ENCODE peak calls at places on chromosomes 2 and 18, in ten cellular contexts. T is breast epithelium, W is Peyer's patch, M is heart left ventricle, F is adrenal gland, S is HCT116, A is GM12891, I is IMR-90, Q is GM12892, Y is uterus. L is an unnamed sample.

GRCh38 chr2:142190805-142191204 is 60.0 kb upstream of the LRP1B start:
- DNase-seq in T (no peak), W (no peak), M (no peak), F (no peak), S (no peak), A (no peak), I (peak), Q (no peak), Y (no peak), L (no peak)

GRCh38 chr2:198692907-198693510 is 764.7 kb downstream of the SATB2 start:
- DNase-seq in T (no peak), W (no peak), M (no peak), F (no peak), S (no peak), A (no peak), I (no peak), Q (no peak), Y (no peak), L (no peak)

GRCh38 chr2:5657216-5657615 is 35.0 kb upstream of the SOX11 start:
- DNase-seq in T (no peak), W (no peak), M (no peak), F (no peak), S (no peak), A (no peak), I (no peak), Q (no peak), Y (no peak), L (no peak)

GRCh38 chr2:229725716-229726346 is 11.5 kb upstream of the DNER start:
- DNase-seq in T (no peak), W (no peak), M (no peak), F (peak), S (peak), A (no peak), I (peak), Q (no peak), Y (no peak), L (peak)

GRCh38 chr2:148122788-148123187 is 101.9 kb downstream of the MBD5 start:
- DNase-seq in T (no peak), W (no peak), M (no peak), F (no peak), S (no peak), A (no peak), I (peak), Q (no peak), Y (no peak), L (no peak)

GRCh38 chr18:13545514-13545913 is 180.8 kb downstream of the FAM210A start:
- DNase-seq in T (no peak), W (no peak), M (no peak), F (no peak), S (no peak), A (no peak), I (no peak), Q (no peak), Y (no peak), L (no peak)

GRCh38 chr2:236049981-236050380 is 118.2 kb downstream of the GBX2 start:
- DNase-seq in T (no peak), W (peak), M (no peak), F (no peak), S (no peak), A (no peak), I (no peak), Q (no peak), Y (no peak), L (no peak)

GRCh38 chr2:217714268-217714643 is 288.5 kb downstream of the TNS1 start:
- DNase-seq in T (peak), W (peak), M (peak), F (peak), S (no peak), A (no peak), I (peak), Q (no peak), Y (peak), L (peak)

GRCh38 chr2:204871246-204871953 is 326.1 kb downstream of the PARD3B start:
- DNase-seq in T (no peak), W (no peak), M (no peak), F (no peak), S (no peak), A (no peak), I (peak), Q (no peak), Y (no peak), L (no peak)

GRCh38 chr18:22348521-22349316 is 69.0 kb downstream of the CTAGE1 start:
- DNase-seq in T (peak), W (peak), M (peak), F (peak), S (no peak), A (no peak), I (peak), Q (no peak), Y (peak), L (no peak)

GRCh38 chr2:216507220-216508143 is 8.8 kb downstream of the RPL37A start:
- DNase-seq in T (no peak), W (no peak), M (no peak), F (no peak), S (no peak), A (no peak), I (no peak), Q (no peak), Y (no peak), L (no peak)
- TF ChIP-seq POLR2A in T (no peak), W (no peak), M (no peak), F (no peak), S (peak), A (peak), I (no peak), Q (no peak), Y (no peak), L (no peak)

GRCh38 chr2:172426635-172427255 is 641 bp upstream of the ITGA6 start:
- DNase-seq in T (no peak), W (no peak), M (no peak), F (no peak), S (no peak), A (no peak), I (no peak), Q (no peak), Y (no peak), L (no peak)

GRCh38 chr2:172427256-172427989 is at the start of gene ITGA6:
- DNase-seq in T (peak), W (peak), M (peak), F (peak), S (peak), A (peak), I (peak), Q (peak), Y (peak), L (peak)

GRCh38 chr2:172429351-172429968 is 2.1 kb downstream of the ITGA6 start:
- DNase-seq in T (peak), W (no peak), M (no peak), F (no peak), S (no peak), A (no peak), I (peak), Q (no peak), Y (no peak), L (no peak)

GRCh38 chr2:172428841-172429173 is 1.4 kb downstream of the ITGA6 start:
- DNase-seq in T (no peak), W (no peak), M (no peak), F (no peak), S (no peak), A (no peak), I (no peak), Q (no peak), Y (no peak), L (no peak)

DNA sequence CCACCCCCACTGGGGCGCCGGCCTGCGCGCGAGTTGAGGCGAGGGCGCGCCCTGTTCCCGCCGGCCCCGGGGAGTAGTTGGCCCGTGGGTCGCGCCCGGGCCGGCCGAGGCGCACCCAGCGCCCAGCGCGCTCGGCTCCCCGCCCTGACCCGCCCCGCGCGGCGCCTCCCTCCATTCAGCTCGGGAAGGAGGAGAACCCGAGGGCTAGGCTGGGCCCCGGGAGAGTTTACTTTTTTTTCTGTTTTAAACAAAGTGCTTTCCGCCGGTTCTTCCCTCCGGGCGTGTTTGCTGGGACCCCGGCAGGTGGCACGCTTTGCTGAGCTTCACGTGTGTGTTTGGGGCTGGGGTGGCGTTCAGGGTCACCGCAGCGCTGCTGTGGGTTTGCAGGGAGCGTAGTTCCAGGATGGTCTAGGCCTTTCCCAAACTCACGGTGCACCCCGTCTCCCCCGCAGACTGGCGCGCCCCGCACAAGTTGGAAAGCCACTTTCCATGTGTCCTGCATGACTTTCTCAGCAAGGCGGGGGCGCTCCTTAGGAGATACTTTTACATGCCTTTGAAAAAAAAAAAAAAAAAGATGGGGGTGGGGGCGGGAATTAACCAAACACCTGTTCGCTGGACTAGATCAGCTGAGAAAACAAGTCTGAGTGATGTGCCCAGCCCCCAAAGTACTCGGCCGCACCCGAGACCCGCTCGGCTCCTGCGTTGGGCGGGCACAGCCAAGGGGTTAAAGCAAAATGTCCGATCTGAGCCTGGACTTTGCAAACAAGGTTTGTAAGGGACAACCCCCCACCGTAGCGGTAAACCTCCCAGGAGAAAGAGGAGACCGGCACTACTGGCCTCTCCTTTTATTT is 829 bp downstream of the ITGA6 start:
- DNase-seq in T (no peak), W (peak), M (peak), F (peak), S (no peak), A (peak), I (no peak), Q (no peak), Y (peak), L (no peak)
- TF ChIP-seq POLR2A in T (no peak), W (no peak), M (no peak), F (no peak), S (no peak), A (no peak), I (no peak), Q (no peak), Y (no peak), L (no peak)

GRCh38 chr18:23403310-23403709 is 49.8 kb upstream of the RIOK3 start:
- DNase-seq in T (no peak), W (no peak), M (no peak), F (no peak), S (no peak), A (no peak), I (no peak), Q (no peak), Y (no peak), L (no peak)

GRCh38 chr18:23399067-23399466 is 54.0 kb upstream of the RIOK3 start:
- DNase-seq in T (no peak), W (no peak), M (no peak), F (no peak), S (no peak), A (no peak), I (no peak), Q (no peak), Y (no peak), L (no peak)

GRCh38 chr18:23398401-23398800 is 54.7 kb upstream of the RIOK3 start:
- DNase-seq in T (no peak), W (no peak), M (no peak), F (no peak), S (no peak), A (no peak), I (no peak), Q (no peak), Y (no peak), L (no peak)

GRCh38 chr18:23400918-23401317 is 52.2 kb upstream of the RIOK3 start:
- DNase-seq in T (no peak), W (no peak), M (no peak), F (no peak), S (no peak), A (no peak), I (no peak), Q (no peak), Y (no peak), L (no peak)

DNA sequence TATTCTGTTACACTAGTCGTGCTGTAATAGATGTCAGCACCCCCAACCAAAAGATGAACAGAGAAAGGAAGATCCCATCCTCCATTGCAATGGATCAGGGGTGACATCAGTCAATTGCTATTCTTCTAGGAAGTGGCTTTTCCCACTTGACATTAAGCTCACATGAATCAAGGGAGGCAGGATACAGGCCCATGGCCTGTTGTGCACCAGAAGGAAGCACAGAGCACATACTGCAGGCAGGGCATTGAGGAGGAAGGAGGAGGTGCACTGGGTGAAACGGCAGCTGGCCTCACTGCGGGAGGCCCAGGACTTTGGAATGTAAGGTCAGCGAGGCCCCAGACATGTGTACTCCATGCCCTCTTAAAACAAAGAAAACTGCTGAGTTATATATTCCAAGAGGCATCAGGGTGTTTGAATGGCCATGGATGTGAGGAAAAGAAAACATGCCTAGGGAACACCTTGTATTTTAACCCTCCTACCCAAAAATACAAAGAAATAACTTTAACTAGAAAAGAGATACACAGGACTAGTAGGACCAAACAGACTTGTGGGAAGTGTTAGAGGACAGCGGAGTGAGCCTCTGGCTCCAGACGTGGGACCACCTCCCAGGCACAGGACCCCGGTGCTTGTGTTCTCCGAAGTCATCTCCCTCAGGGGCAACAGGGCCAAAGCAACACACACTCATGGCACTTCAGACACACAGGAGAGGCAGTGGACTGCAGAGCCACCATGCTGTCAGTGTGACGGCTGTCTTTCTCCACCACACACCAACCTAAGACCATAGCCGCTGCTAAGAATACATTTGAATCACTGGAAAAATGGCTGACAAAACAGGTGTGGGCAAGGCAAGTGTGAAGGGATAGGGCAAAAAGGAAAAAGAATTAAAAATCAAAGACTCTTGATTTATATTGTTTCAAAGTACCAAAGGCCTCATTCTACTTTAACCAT is 51.4 kb upstream of the RIOK3 start:
- DNase-seq in T (no peak), W (peak), M (no peak), F (peak), S (no peak), A (no peak), I (peak), Q (no peak), Y (no peak), L (peak)
- TF ChIP-seq POLR2A in T (no peak), W (no peak), M (no peak), F (no peak), S (no peak), A (no peak), I (no peak), Q (no peak), Y (no peak), L (no peak)

GRCh38 chr2:1373794-1374193 is 39.5 kb upstream of the TPO start:
- DNase-seq in T (no peak), W (no peak), M (no peak), F (no peak), S (no peak), A (no peak), I (no peak), Q (no peak), Y (no peak), L (no peak)
- TF ChIP-seq POLR2A in T (no peak), W (no peak), M (peak), F (no peak), S (no peak), A (no peak), I (no peak), Q (no peak), Y (no peak), L (no peak)